ENCODE peak calls at places on chromosomes 3 and 15, in seven cellular contexts. I is neuronal stem cell; T is activated T-cell treated with anti-CD3 and anti-CD28 coated beads for 1 hour; B is CD8-positive, alpha-beta T cell; P is GM04504; W is Daoy; V is HS-27A. K is an unnamed sample.

GRCh38 chr15:95912280-95912625 is 418.2 kb upstream of the NR2F2 start:
- DNase-seq in I (no peak), T (no peak), B (no peak), P (no peak), W (no peak), V (peak), K (no peak)

GRCh38 chr15:63718590-63719035 is 115.1 kb downstream of the HERC1 start:
- DNase-seq in I (no peak), T (no peak), B (no peak), P (peak), W (no peak), V (no peak), K (no peak)

GRCh38 chr15:88525418-88525817 is 21.1 kb downstream of the DET1 start:
- DNase-seq in I (no peak), T (no peak), B (no peak), P (no peak), W (no peak), V (no peak), K (no peak)

GRCh38 chr3:25474000-25474399 is 45.9 kb downstream of the RARB start:
- DNase-seq in I (no peak), T (no peak), B (no peak), P (no peak), W (no peak), V (no peak), K (no peak)

GRCh38 chr3:190718691-190719090 is 143.8 kb downstream of the GMNC start:
- DNase-seq in I (no peak), T (no peak), B (no peak), P (peak), W (peak), V (peak), K (no peak)

GRCh38 chr3:62368705-62369475 is 4.5 kb downstream of the FEZF2 start:
- DNase-seq in I (no peak), T (no peak), B (no peak), P (no peak), W (peak), V (no peak), K (peak)

GRCh38 chr15:47870956-47871625 is 153.8 kb downstream of the SEMA6D start:
- DNase-seq in I (no peak), T (no peak), B (no peak), P (peak), W (peak), V (peak), K (no peak)

GRCh38 chr3:118850687-118851086 is 184.0 kb downstream of the IGSF11 start:
- DNase-seq in I (no peak), T (no peak), B (no peak), P (no peak), W (no peak), V (no peak), K (no peak)

GRCh38 chr3:142863010-142863787 is 25.7 kb downstream of the PCOLCE2 start:
- DNase-seq in I (no peak), T (no peak), B (no peak), P (peak), W (peak), V (no peak), K (no peak)

GRCh38 chr15:82641129-82641798 is 5.9 kb downstream of the CPEB1 start:
- DNase-seq in I (no peak), T (no peak), B (no peak), P (no peak), W (no peak), V (no peak), K (no peak)

GRCh38 chr3:184785856-184786255 is 26.1 kb upstream of the VPS8 start:
- DNase-seq in I (no peak), T (no peak), B (no peak), P (no peak), W (no peak), V (no peak), K (no peak)

GRCh38 chr3:123194552-123194951 is 7.2 kb upstream of the SEC22A start:
- DNase-seq in I (peak), T (no peak), B (no peak), P (no peak), W (peak), V (no peak), K (peak)

GRCh38 chr15:83219026-83219425 is 11.4 kb upstream of the HDGFL3 start:
- DNase-seq in I (no peak), T (no peak), B (no peak), P (no peak), W (no peak), V (no peak), K (no peak)

GRCh38 chr3:58429657-58430056 is 4.0 kb downstream of the PDHB start:
- DNase-seq in I (no peak), T (no peak), B (no peak), P (no peak), W (no peak), V (no peak), K (no peak)

GRCh38 chr3:77795013-77795412 is 755.1 kb downstream of the ROBO2 start:
- DNase-seq in I (no peak), T (no peak), B (no peak), P (no peak), W (no peak), V (no peak), K (no peak)

GRCh38 chr3:187951452-187952190 is 202.3 kb upstream of the LPP start:
- DNase-seq in I (no peak), T (no peak), B (no peak), P (no peak), W (no peak), V (no peak), K (no peak)

GRCh38 chr3:4841225-4841624 is 138.0 kb upstream of the BHLHE40 start:
- DNase-seq in I (no peak), T (no peak), B (no peak), P (no peak), W (no peak), V (no peak), K (no peak)